ENCODE peak calls at places on chromosome 12, in nine cellular contexts. R is HepG2; Q is CD8-positive, alpha-beta memory T cell; Y is endothelial cell of umbilical vein; Z is PC-3; O is right cardiac atrium; K is psoas muscle; D is fibroblast of mammary gland; B is GM12865. A is an unnamed sample.

GRCh38 chr12:15563683-15564082 is 225.5 kb downstream of the EPS8 start:
- DNase-seq in O (no peak), R (no peak), Z (no peak), Q (no peak), B (no peak), Y (peak; percentile 49), D (peak; percentile 91), K (no peak), A (no peak)

GRCh38 chr12:120239776-120240494 is 25.6 kb downstream of the PXN start:
- DNase-seq in D (no peak), R (no peak), Z (no peak), O (peak; percentile 7), Y (no peak), Q (no peak), K (no peak), B (no peak), A (no peak)

GRCh38 chr12:11773889-11774677 is 124.6 kb downstream of the ETV6 start:
- DNase-seq in Z (no peak), R (no peak), D (no peak), B (no peak), Y (no peak), Q (no peak), K (no peak), O (no peak), A (no peak)

GRCh38 chr12:121240484-121241202 is 30.7 kb downstream of the P2RX4 start:
- DNase-seq in Y (no peak), D (peak; percentile 32), R (no peak), K (peak; percentile 76), Q (peak; percentile 95), O (peak; percentile 93), B (no peak), Z (no peak), A (no peak)

GRCh38 chr12:66662179-66662578 is 16.7 kb downstream of the GRIP1 start:
- DNase-seq in R (no peak), O (no peak), D (no peak), Q (no peak), B (no peak), Z (peak; percentile 90), Y (no peak), K (no peak), A (no peak)

GRCh38 chr12:80154261-80154660 is 54.9 kb downstream of the OTOGL start:
- DNase-seq in Z (peak; percentile 92), K (no peak), R (no peak), Q (no peak), D (peak; percentile 18), O (no peak), Y (no peak), B (peak; percentile 55), A (no peak)

GRCh38 chr12:50764116-50764860 is 387 bp downstream of the ATF1 start:
- DNase-seq in Q (peak; percentile 83), Z (no peak), B (no peak), D (peak; percentile 24), Y (peak; percentile 53), K (peak; percentile 47), R (no peak), O (no peak), A (no peak)

GRCh38 chr12:90958995-90959394 is 4.0 kb upstream of the CCER1 start:
- DNase-seq in Q (no peak), D (peak; percentile 46), O (no peak), B (no peak), Y (peak; percentile 24), Z (peak; percentile 37), K (no peak), R (no peak), A (no peak)

GRCh38 chr12:27688671-27689070 is 7.6 kb upstream of the REP15 start:
- DNase-seq in R (no peak), O (no peak), D (no peak), B (no peak), Z (no peak), K (no peak), Y (no peak), Q (no peak), A (no peak)

GRCh38 chr12:77847060-77847541 is 16.4 kb downstream of the NAV3 start:
- DNase-seq in D (peak; percentile 34), R (no peak), Z (peak; percentile 39), O (no peak), B (peak; percentile 87), Y (peak; percentile 40), Q (no peak), K (no peak), A (peak; percentile 31)
- H3K4me3 ChIP-seq in D (no peak overlapping the region), R (no peak overlapping the region), Z (no peak overlapping the region), O (no peak overlapping the region), B (no peak overlapping the region), Y (no peak overlapping the region), Q (no peak overlapping the region), K (no peak overlapping the region), A (no peak overlapping the region)

DNA sequence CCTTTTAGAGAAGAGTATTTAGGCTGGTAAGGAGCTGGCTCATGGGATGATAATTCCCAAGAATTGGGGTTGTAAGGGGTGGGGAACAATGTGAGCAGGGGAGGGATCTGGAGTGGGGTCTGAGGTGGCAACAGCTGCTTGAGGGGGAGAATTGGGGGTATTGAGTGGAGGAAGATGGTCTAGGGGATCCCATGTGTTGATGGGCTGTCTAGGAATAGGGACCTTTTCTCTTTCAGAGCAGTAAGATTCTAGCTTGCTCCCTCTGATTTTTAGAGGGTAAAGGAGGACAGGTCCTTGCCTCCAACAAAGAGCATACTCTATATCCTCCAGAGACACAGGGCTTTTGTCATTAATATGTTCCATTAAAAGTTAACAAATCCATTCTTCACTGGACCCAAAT is 22.4 kb downstream of the CLEC2A start:
- DNase-seq in Z (no peak), D (no peak), Q (no peak), Y (no peak), R (no peak), O (no peak), K (no peak), B (no peak), A (no peak)
- H3K4me3 ChIP-seq in Z (no peak overlapping the region), D (no peak overlapping the region), Q (no peak overlapping the region), Y (no peak overlapping the region), R (no peak overlapping the region), O (no peak overlapping the region), K (no peak overlapping the region), B (no peak overlapping the region), A (no peak overlapping the region)

DNA sequence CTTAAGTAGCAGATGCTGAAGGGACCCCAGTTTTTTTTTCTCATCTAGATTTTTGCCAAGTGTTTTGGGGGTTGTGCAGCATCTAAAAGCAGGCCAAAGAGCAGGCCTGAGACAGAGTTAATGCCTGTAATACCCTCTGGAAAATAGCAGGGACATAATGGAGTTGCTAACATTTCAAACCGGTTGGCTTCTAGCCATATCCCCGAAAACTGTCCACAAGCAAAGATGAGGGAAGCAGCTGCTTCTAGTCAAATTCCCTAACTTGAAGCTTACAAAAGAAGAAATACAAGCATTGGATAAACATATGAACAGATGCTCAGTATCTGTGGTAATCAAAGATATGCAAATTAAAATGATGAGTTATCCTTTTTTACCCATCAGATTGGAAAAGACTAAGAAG is 52.1 kb upstream of the AEBP2 start:
- DNase-seq in Y (no peak), R (no peak), Q (no peak), B (no peak), Z (no peak), D (no peak), O (no peak), K (no peak), A (no peak)
- H3K4me3 ChIP-seq in Y (no peak overlapping the region), R (no peak overlapping the region), Q (no peak overlapping the region), B (no peak overlapping the region), Z (no peak overlapping the region), D (no peak overlapping the region), O (no peak overlapping the region), K (no peak overlapping the region), A (no peak overlapping the region)

DNA sequence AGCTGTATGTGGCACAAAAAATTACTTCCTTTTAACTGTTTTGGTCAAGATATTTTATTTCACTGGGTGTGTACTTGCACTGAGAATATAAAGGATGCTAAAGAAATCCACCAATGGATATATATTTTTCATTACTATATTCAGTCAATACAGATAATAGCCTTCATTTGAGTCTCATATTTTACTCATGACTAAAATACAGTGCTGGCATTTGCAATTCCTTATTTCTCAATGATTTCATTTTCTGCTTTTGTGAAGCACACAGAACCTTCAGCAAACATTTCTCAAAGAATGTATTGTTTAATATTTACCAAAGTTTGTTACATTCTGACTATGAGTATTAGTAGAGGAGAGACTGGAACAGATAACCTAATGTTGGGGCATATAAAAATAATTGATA is 93.2 kb upstream of the SOX5 start:
- DNase-seq in D (no peak), O (no peak), Y (no peak), K (no peak), B (no peak), R (peak; percentile 24), Z (no peak), Q (no peak), A (no peak)
- H3K4me3 ChIP-seq in D (no peak overlapping the region), O (no peak overlapping the region), Y (no peak overlapping the region), K (no peak overlapping the region), B (no peak overlapping the region), R (no peak overlapping the region), Z (no peak overlapping the region), Q (no peak overlapping the region), A (no peak overlapping the region)

DNA sequence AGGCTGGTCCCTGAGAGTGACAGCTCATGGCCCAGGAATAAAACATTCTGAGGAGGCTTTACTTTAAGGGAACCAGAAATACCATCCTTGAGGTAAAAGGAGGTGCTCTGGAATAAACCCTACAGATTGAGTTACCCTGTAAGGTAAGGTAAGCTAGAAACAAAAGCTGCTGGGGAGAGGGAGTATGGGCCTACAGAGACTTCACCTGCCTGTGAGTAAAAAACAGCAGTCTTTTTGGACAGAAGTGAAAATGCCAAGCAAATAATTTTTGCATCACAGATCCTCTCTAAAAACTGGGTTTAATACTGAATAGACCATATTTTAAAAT is 41.2 kb downstream of the CORO1C start:
- DNase-seq in R (no peak), O (no peak), B (no peak), D (no peak), Y (no peak), Z (no peak), K (no peak), Q (no peak), A (no peak)
- H3K4me3 ChIP-seq in R (peak overlapping the region; percentile 3), O (no peak overlapping the region), B (peak overlapping the region; percentile 66), D (no peak overlapping the region), Y (peak overlapping the region; percentile 9), Z (no peak overlapping the region), K (peak overlapping the region; percentile 55), Q (no peak overlapping the region), A (no peak overlapping the region)

GRCh38 chr12:2999265-2999841 is 40.2 kb downstream of the TEAD4 start:
- DNase-seq in R (no peak), D (no peak), Q (no peak), Z (no peak), K (peak; percentile 35), Y (no peak), O (peak; percentile 59), B (no peak), A (no peak)
- H3K4me3 ChIP-seq in R (no peak overlapping the region), D (no peak overlapping the region), Q (no peak overlapping the region), Z (no peak overlapping the region), K (peak overlapping the region; percentile 44), Y (no peak overlapping the region), O (no peak overlapping the region), B (no peak overlapping the region), A (no peak overlapping the region)

A was measured in GM12864.